ENCODE peak calls at places on chromosomes 11 and 22, in nine cellular contexts. One of them, this sample, is unnamed.

GRCh38 chr11:17519031-17519430 is 25.2 kb downstream of the USH1C start:
- DNase-seq in stomach: no peak
- DNase-seq in neuronal stem cell: no peak
- DNase-seq in vagina: no peak
- DNase-seq in PC-9: no peak
- DNase-seq in heart left ventricle: no peak
- DNase-seq in pancreas: no peak
- DNase-seq in CD4-positive, alpha-beta memory T cell: no peak
- DNase-seq in CD4-positive, CD25-positive, alpha-beta regulatory T cell: no peak
- DNase-seq in this sample: no peak

GRCh38 chr11:120035756-120036155 is 102.2 kb downstream of the TRIM29 start:
- DNase-seq in neuronal stem cell: no peak
- DNase-seq in PC-9: no peak
- DNase-seq in CD4-positive, CD25-positive, alpha-beta regulatory T cell: no peak
- DNase-seq in pancreas: no peak
- DNase-seq in heart left ventricle: no peak
- DNase-seq in vagina: no peak
- DNase-seq in stomach: no peak
- DNase-seq in CD4-positive, alpha-beta memory T cell: no peak
- DNase-seq in this sample: no peak

GRCh38 chr22:41929158-41929896 is 2.7 kb upstream of the TNFRSF13C start:
- DNase-seq in stomach: no peak
- DNase-seq in pancreas: no peak
- DNase-seq in CD4-positive, alpha-beta memory T cell: no peak
- DNase-seq in vagina: no peak
- DNase-seq in neuronal stem cell: no peak
- DNase-seq in PC-9: no peak
- DNase-seq in heart left ventricle: no peak
- DNase-seq in CD4-positive, CD25-positive, alpha-beta regulatory T cell: no peak
- DNase-seq in this sample: no peak

GRCh38 chr11:43930868-43931716 is 11.3 kb upstream of the C11orf96 start:
- DNase-seq in PC-9: peak; percentile 26
- DNase-seq in neuronal stem cell: no peak
- DNase-seq in CD4-positive, CD25-positive, alpha-beta regulatory T cell: no peak
- DNase-seq in pancreas: no peak
- DNase-seq in vagina: no peak
- DNase-seq in CD4-positive, alpha-beta memory T cell: no peak
- DNase-seq in stomach: no peak
- DNase-seq in heart left ventricle: no peak
- DNase-seq in this sample: no peak

GRCh38 chr11:58730507-58731089 is 1.1 kb downstream of the GLYAT start:
- DNase-seq in PC-9: no peak
- DNase-seq in neuronal stem cell: no peak
- DNase-seq in pancreas: no peak
- DNase-seq in CD4-positive, CD25-positive, alpha-beta regulatory T cell: no peak
- DNase-seq in CD4-positive, alpha-beta memory T cell: no peak
- DNase-seq in vagina: no peak
- DNase-seq in stomach: no peak
- DNase-seq in heart left ventricle: no peak
- DNase-seq in this sample: no peak

GRCh38 chr22:39265143-39265542 is 20.4 kb upstream of the PDGFB start:
- DNase-seq in PC-9: no peak
- DNase-seq in CD4-positive, CD25-positive, alpha-beta regulatory T cell: no peak
- DNase-seq in stomach: no peak
- DNase-seq in pancreas: no peak
- DNase-seq in CD4-positive, alpha-beta memory T cell: no peak
- DNase-seq in neuronal stem cell: no peak
- DNase-seq in vagina: no peak
- DNase-seq in heart left ventricle: no peak
- DNase-seq in this sample: no peak

GRCh38 chr11:67563354-67564114 is 20.1 kb upstream of the GSTP1 start:
- DNase-seq in vagina: no peak
- DNase-seq in pancreas: no peak
- DNase-seq in heart left ventricle: peak; percentile 53
- DNase-seq in stomach: peak; percentile 52
- DNase-seq in CD4-positive, alpha-beta memory T cell: no peak
- DNase-seq in neuronal stem cell: no peak
- DNase-seq in CD4-positive, CD25-positive, alpha-beta regulatory T cell: no peak
- DNase-seq in PC-9: peak; percentile 86
- DNase-seq in this sample: no peak

GRCh38 chr11:129061466-129062194 is 119.0 kb upstream of the TP53AIP1 start:
- DNase-seq in heart left ventricle: no peak
- DNase-seq in neuronal stem cell: no peak
- DNase-seq in PC-9: peak; percentile 80
- DNase-seq in CD4-positive, alpha-beta memory T cell: no peak
- DNase-seq in CD4-positive, CD25-positive, alpha-beta regulatory T cell: no peak
- DNase-seq in pancreas: no peak
- DNase-seq in vagina: no peak
- DNase-seq in stomach: no peak
- DNase-seq in this sample: no peak

GRCh38 chr11:8315463-8315862 is 51.8 kb upstream of the LMO1 start:
- DNase-seq in CD4-positive, alpha-beta memory T cell: no peak
- DNase-seq in vagina: no peak
- DNase-seq in PC-9: no peak
- DNase-seq in stomach: no peak
- DNase-seq in heart left ventricle: no peak
- DNase-seq in CD4-positive, CD25-positive, alpha-beta regulatory T cell: no peak
- DNase-seq in neuronal stem cell: no peak
- DNase-seq in pancreas: no peak
- DNase-seq in this sample: no peak

GRCh38 chr11:95563859-95564258 is 225.7 kb downstream of the FAM76B start:
- DNase-seq in vagina: no peak
- DNase-seq in pancreas: no peak
- DNase-seq in CD4-positive, CD25-positive, alpha-beta regulatory T cell: no peak
- DNase-seq in PC-9: no peak
- DNase-seq in CD4-positive, alpha-beta memory T cell: no peak
- DNase-seq in heart left ventricle: no peak
- DNase-seq in stomach: no peak
- DNase-seq in neuronal stem cell: no peak
- DNase-seq in this sample: no peak

GRCh38 chr22:45731798-45732495 is 60.3 kb downstream of the ATXN10 start:
- DNase-seq in CD4-positive, CD25-positive, alpha-beta regulatory T cell: no peak
- DNase-seq in PC-9: no peak
- DNase-seq in pancreas: no peak
- DNase-seq in heart left ventricle: no peak
- DNase-seq in vagina: no peak
- DNase-seq in CD4-positive, alpha-beta memory T cell: no peak
- DNase-seq in neuronal stem cell: no peak
- DNase-seq in stomach: no peak
- DNase-seq in this sample: no peak

GRCh38 chr11:8266246-8267241 is 2.9 kb upstream of the LMO1 start:
- DNase-seq in pancreas: no peak
- DNase-seq in PC-9: no peak
- DNase-seq in heart left ventricle: no peak
- DNase-seq in CD4-positive, alpha-beta memory T cell: no peak
- DNase-seq in neuronal stem cell: no peak
- DNase-seq in stomach: no peak
- DNase-seq in CD4-positive, CD25-positive, alpha-beta regulatory T cell: no peak
- DNase-seq in vagina: no peak
- DNase-seq in this sample: no peak

GRCh38 chr11:73989156-73989555 is 6.5 kb upstream of the UCP2 start:
- DNase-seq in stomach: no peak
- DNase-seq in CD4-positive, alpha-beta memory T cell: no peak
- DNase-seq in heart left ventricle: no peak
- DNase-seq in CD4-positive, CD25-positive, alpha-beta regulatory T cell: no peak
- DNase-seq in PC-9: no peak
- DNase-seq in vagina: no peak
- DNase-seq in neuronal stem cell: no peak
- DNase-seq in pancreas: no peak
- DNase-seq in this sample: no peak

GRCh38 chr11:47175746-47176327 is 842 bp downstream of the ARFGAP2 start:
- DNase-seq in CD4-positive, alpha-beta memory T cell: no peak
- DNase-seq in vagina: no peak
- DNase-seq in CD4-positive, CD25-positive, alpha-beta regulatory T cell: no peak
- DNase-seq in PC-9: no peak
- DNase-seq in pancreas: no peak
- DNase-seq in neuronal stem cell: no peak
- DNase-seq in stomach: no peak
- DNase-seq in heart left ventricle: no peak
- DNase-seq in this sample: no peak

GRCh38 chr11:47178305-47178704 is 1.6 kb upstream of the ARFGAP2 start:
- DNase-seq in heart left ventricle: no peak
- DNase-seq in stomach: no peak
- DNase-seq in CD4-positive, CD25-positive, alpha-beta regulatory T cell: no peak
- DNase-seq in vagina: no peak
- DNase-seq in pancreas: no peak
- DNase-seq in neuronal stem cell: no peak
- DNase-seq in CD4-positive, alpha-beta memory T cell: no peak
- DNase-seq in PC-9: no peak
- DNase-seq in this sample: no peak

GRCh38 chr11:47177846-47178245 is 1.2 kb upstream of the ARFGAP2 start:
- DNase-seq in pancreas: no peak
- DNase-seq in stomach: no peak
- DNase-seq in vagina: no peak
- DNase-seq in CD4-positive, CD25-positive, alpha-beta regulatory T cell: no peak
- DNase-seq in CD4-positive, alpha-beta memory T cell: no peak
- DNase-seq in neuronal stem cell: no peak
- DNase-seq in PC-9: no peak
- DNase-seq in heart left ventricle: peak; percentile 43
- DNase-seq in this sample: no peak

GRCh38 chr11:47176328-47177228 is at the start of gene ARFGAP2:
- DNase-seq in PC-9: peak; percentile 85
- DNase-seq in CD4-positive, alpha-beta memory T cell: peak; percentile 96
- DNase-seq in neuronal stem cell: peak; percentile 93
- DNase-seq in vagina: no peak
- DNase-seq in heart left ventricle: peak; percentile 98
- DNase-seq in pancreas: peak; percentile 98
- DNase-seq in stomach: peak; percentile 98
- DNase-seq in CD4-positive, CD25-positive, alpha-beta regulatory T cell: peak; percentile 99
- DNase-seq in this sample: peak; percentile 98

GRCh38 chr11:47177229-47177845 is 658 bp upstream of the ARFGAP2 start:
- DNase-seq in pancreas: peak; percentile 73
- DNase-seq in heart left ventricle: peak; percentile 68
- DNase-seq in stomach: peak; percentile 65
- DNase-seq in PC-9: peak; percentile 77
- DNase-seq in CD4-positive, alpha-beta memory T cell: peak; percentile 83
- DNase-seq in vagina: no peak
- DNase-seq in CD4-positive, CD25-positive, alpha-beta regulatory T cell: peak; percentile 92
- DNase-seq in neuronal stem cell: peak; percentile 71
- DNase-seq in this sample: peak; percentile 86
- H3K4me1 ChIP-seq in pancreas: peaks cover 14% of the 10 kb centered on the region
- H3K4me1 ChIP-seq in heart left ventricle: peaks cover 85% of the 10 kb centered on the region
- H3K4me1 ChIP-seq in stomach: peaks cover 51% of the 10 kb centered on the region
- H3K4me1 ChIP-seq in PC-9: peaks cover 12% of the 10 kb centered on the region
- H3K4me1 ChIP-seq in CD4-positive, alpha-beta memory T cell: peaks cover 42% of the 10 kb centered on the region
- H3K4me1 ChIP-seq in vagina: peaks cover 45% of the 10 kb centered on the region
- H3K4me1 ChIP-seq in CD4-positive, CD25-positive, alpha-beta regulatory T cell: peaks cover 43% of the 10 kb centered on the region
- H3K4me1 ChIP-seq in neuronal stem cell: peaks cover 8% of the 10 kb centered on the region
- H3K4me1 ChIP-seq in this sample: peaks cover 15% of the 10 kb centered on the region

GRCh38 chr11:107473797-107474196 is 16.2 kb upstream of the CWF19L2 start:
- DNase-seq in stomach: no peak
- DNase-seq in PC-9: no peak
- DNase-seq in CD4-positive, alpha-beta memory T cell: no peak
- DNase-seq in heart left ventricle: no peak
- DNase-seq in CD4-positive, CD25-positive, alpha-beta regulatory T cell: no peak
- DNase-seq in pancreas: no peak
- DNase-seq in neuronal stem cell: no peak
- DNase-seq in vagina: no peak
- DNase-seq in this sample: no peak

GRCh38 chr11:107467754-107468153 is 10.1 kb upstream of the CWF19L2 start:
- DNase-seq in CD4-positive, CD25-positive, alpha-beta regulatory T cell: no peak
- DNase-seq in stomach: no peak
- DNase-seq in heart left ventricle: no peak
- DNase-seq in pancreas: no peak
- DNase-seq in neuronal stem cell: no peak
- DNase-seq in PC-9: no peak
- DNase-seq in CD4-positive, alpha-beta memory T cell: no peak
- DNase-seq in vagina: no peak
- DNase-seq in this sample: no peak

GRCh38 chr11:107472966-107473365 is 15.3 kb upstream of the CWF19L2 start:
- DNase-seq in CD4-positive, CD25-positive, alpha-beta regulatory T cell: no peak
- DNase-seq in pancreas: no peak
- DNase-seq in vagina: no peak
- DNase-seq in CD4-positive, alpha-beta memory T cell: no peak
- DNase-seq in PC-9: no peak
- DNase-seq in heart left ventricle: no peak
- DNase-seq in stomach: no peak
- DNase-seq in neuronal stem cell: no peak
- DNase-seq in this sample: no peak

DNA sequence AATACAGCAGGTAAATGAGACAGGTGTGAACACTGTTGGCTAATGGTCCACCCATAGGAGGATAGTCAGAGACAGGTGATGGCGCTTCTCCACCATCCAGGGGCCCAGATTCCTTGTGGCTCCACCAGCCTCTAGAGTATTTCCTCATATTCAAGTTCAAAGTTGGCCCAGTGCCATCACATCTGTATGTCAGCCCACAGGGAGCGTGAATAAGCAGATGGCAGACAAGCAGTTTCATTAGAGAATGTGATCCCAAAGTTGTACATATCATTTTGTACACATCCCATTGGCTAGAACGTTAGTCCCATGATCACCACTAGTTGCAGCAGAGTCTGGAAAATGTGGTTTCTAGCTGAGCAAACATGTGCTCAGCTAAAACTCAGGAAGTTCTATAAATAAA is 11.0 kb upstream of the CWF19L2 start:
- DNase-seq in heart left ventricle: no peak
- DNase-seq in pancreas: no peak
- DNase-seq in PC-9: no peak
- DNase-seq in CD4-positive, alpha-beta memory T cell: no peak
- DNase-seq in stomach: no peak
- DNase-seq in neuronal stem cell: no peak
- DNase-seq in CD4-positive, CD25-positive, alpha-beta regulatory T cell: no peak
- DNase-seq in vagina: no peak
- DNase-seq in this sample: no peak
- H3K27ac ChIP-seq in heart left ventricle: no peak overlapping the region
- H3K27ac ChIP-seq in pancreas: no peak overlapping the region
- H3K27ac ChIP-seq in PC-9: no peak overlapping the region
- H3K27ac ChIP-seq in CD4-positive, alpha-beta memory T cell: no peak overlapping the region
- H3K27ac ChIP-seq in stomach: no peak overlapping the region
- H3K27ac ChIP-seq in neuronal stem cell: no peak overlapping the region
- H3K27ac ChIP-seq in CD4-positive, CD25-positive, alpha-beta regulatory T cell: no peak overlapping the region
- H3K27ac ChIP-seq in vagina: no peak overlapping the region
- H3K27ac ChIP-seq in this sample: no peak overlapping the region

DNA sequence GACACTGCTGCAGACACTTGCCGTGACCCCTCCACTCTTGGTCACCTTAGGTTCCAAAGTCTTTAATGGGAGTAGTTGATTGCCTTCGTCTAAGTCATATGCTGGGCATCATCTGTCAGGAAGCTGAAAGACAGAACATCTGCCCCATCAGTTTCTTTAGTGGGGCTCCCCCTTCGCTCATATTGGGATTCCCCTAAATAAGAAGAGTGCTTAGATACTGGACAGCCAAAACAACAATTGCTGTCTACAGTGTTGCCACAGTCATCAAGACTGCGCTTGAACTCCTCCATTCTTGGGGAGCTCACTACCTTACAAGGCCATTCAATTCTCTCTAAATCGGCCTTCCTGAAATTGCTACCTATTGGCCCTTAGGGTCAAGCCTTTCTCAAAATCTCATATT is 58.5 kb downstream of the UBASH3B start:
- DNase-seq in vagina: no peak
- DNase-seq in CD4-positive, alpha-beta memory T cell: no peak
- DNase-seq in pancreas: no peak
- DNase-seq in CD4-positive, CD25-positive, alpha-beta regulatory T cell: no peak
- DNase-seq in PC-9: no peak
- DNase-seq in neuronal stem cell: no peak
- DNase-seq in stomach: no peak
- DNase-seq in heart left ventricle: no peak
- DNase-seq in this sample: no peak
- H3K4me1 ChIP-seq in vagina: no peaks in the 10 kb centered on the region
- H3K4me1 ChIP-seq in CD4-positive, alpha-beta memory T cell: peaks cover 21% of the 10 kb centered on the region
- H3K4me1 ChIP-seq in pancreas: no peaks in the 10 kb centered on the region
- H3K4me1 ChIP-seq in CD4-positive, CD25-positive, alpha-beta regulatory T cell: peaks cover 20% of the 10 kb centered on the region
- H3K4me1 ChIP-seq in PC-9: peaks cover 11% of the 10 kb centered on the region
- H3K4me1 ChIP-seq in neuronal stem cell: peaks cover 2% of the 10 kb centered on the region
- H3K4me1 ChIP-seq in stomach: peaks cover 32% of the 10 kb centered on the region
- H3K4me1 ChIP-seq in heart left ventricle: no peaks in the 10 kb centered on the region
- H3K4me1 ChIP-seq in this sample: no peaks in the 10 kb centered on the region

GRCh38 chr22:50581950-50582561 is 593 bp downstream of the CHKB start:
- DNase-seq in CD4-positive, alpha-beta memory T cell: no peak
- DNase-seq in CD4-positive, CD25-positive, alpha-beta regulatory T cell: peak; percentile 60
- DNase-seq in pancreas: no peak
- DNase-seq in stomach: no peak
- DNase-seq in vagina: no peak
- DNase-seq in heart left ventricle: no peak
- DNase-seq in PC-9: peak; percentile 50
- DNase-seq in neuronal stem cell: no peak
- DNase-seq in this sample: no peak
- H3K27ac ChIP-seq in CD4-positive, alpha-beta memory T cell: peak overlapping the region; percentile 97
- H3K27ac ChIP-seq in CD4-positive, CD25-positive, alpha-beta regulatory T cell: peak overlapping the region; percentile 98
- H3K27ac ChIP-seq in pancreas: peak overlapping the region; percentile 99
- H3K27ac ChIP-seq in stomach: peak overlapping the region; percentile 95
- H3K27ac ChIP-seq in vagina: peak overlapping the region; percentile 97
- H3K27ac ChIP-seq in heart left ventricle: peak overlapping the region; percentile 95
- H3K27ac ChIP-seq in PC-9: peak overlapping the region; percentile 86
- H3K27ac ChIP-seq in neuronal stem cell: peak overlapping the region; percentile 98
- H3K27ac ChIP-seq in this sample: peak overlapping the region; percentile 99